ENCODE peak calls at places on chromosomes 7 and 10, in seven cellular contexts. D is GM13976; V is GM03348; U is iris pigment epithelial cell; B is stimulated activated CD8-positive, alpha-beta memory T cell treated with anti-CD3 and anti-CD28 coated beads, Interleukin-2, amount 100 ng/mL, for 48 hours; L is AG10803; K is stimulated activated naive CD4-positive, alpha-beta T cell. N is an unnamed sample.
A peak's percentile ranks its signal among the peaks of the same experiment; 100 is the strongest.

GRCh38 chr7:51428226-51428887 is 111.7 kb upstream of the COBL start:
- DNase-seq in D (no peak), V (no peak), U (peak; percentile 3), B (no peak), L (no peak), K (no peak), N (no peak)

GRCh38 chr10:29569778-29570177 is 65.0 kb downstream of the SVIL start:
- DNase-seq in D (no peak), V (no peak), U (no peak), B (no peak), L (peak; percentile 46), K (no peak), N (no peak)

GRCh38 chr10:79463578-79464496 is 18.4 kb upstream of the ZCCHC24 start:
- DNase-seq in D (no peak), V (peak; percentile 72), U (no peak), B (no peak), L (peak; percentile 45), K (no peak), N (no peak)

GRCh38 chr10:118108194-118109026 is 61.7 kb upstream of the RAB11FIP2 start:
- DNase-seq in D (no peak), V (peak; percentile 28), U (peak; percentile 64), B (no peak), L (peak; percentile 59), K (no peak), N (no peak)

GRCh38 chr10:132879408-132880147 is 62.8 kb downstream of the CFAP46 start:
- DNase-seq in D (no peak), V (no peak), U (no peak), B (no peak), L (no peak), K (no peak), N (no peak)

GRCh38 chr7:43385856-43386255 is 197.1 kb upstream of the STK17A start:
- DNase-seq in D (no peak), V (no peak), U (peak; percentile 36), B (no peak), L (peak; percentile 17), K (no peak), N (no peak)

GRCh38 chr10:22984066-22984465 is 56.2 kb downstream of the ARMC3 start:
- DNase-seq in D (no peak), V (no peak), U (peak; percentile 14), B (no peak), L (peak; percentile 12), K (no peak), N (no peak)

GRCh38 chr10:86970887-86971145 is 2.5 kb downstream of the ADIRF start:
- DNase-seq in D (no peak), V (no peak), U (no peak), B (no peak), L (no peak), K (no peak), N (no peak)

GRCh38 chr10:110040767-110041478 is 33.1 kb downstream of the ADD3 start:
- DNase-seq in D (no peak), V (no peak), U (no peak), B (no peak), L (no peak), K (no peak), N (no peak)

GRCh38 chr10:78302989-78303854 is 269.6 kb downstream of the RPS24 start:
- DNase-seq in D (peak; percentile 97), V (peak; percentile 99), U (peak; percentile 74), B (peak; percentile 93), L (peak; percentile 93), K (peak; percentile 93), N (peak; percentile 95)

GRCh38 chr10:132228616-132229015 is 41.9 kb downstream of the DPYSL4 start:
- DNase-seq in D (no peak), V (no peak), U (no peak), B (no peak), L (no peak), K (no peak), N (no peak)

GRCh38 chr10:36779238-36779846 is 346.1 kb upstream of the ANKRD30A start:
- DNase-seq in D (no peak), V (peak; percentile 86), U (peak; percentile 78), B (no peak), L (peak; percentile 81), K (no peak), N (no peak)

GRCh38 chr7:44157116-44158059 is 16.3 kb upstream of the MYL7 start:
- DNase-seq in D (peak; percentile 20), V (no peak), U (no peak), B (no peak), L (no peak), K (no peak), N (no peak)

GRCh38 chr10:5466451-5466996 is 32.8 kb downstream of the CALML5 start:
- DNase-seq in D (no peak), V (peak; percentile 31), U (peak; percentile 77), B (no peak), L (peak; percentile 61), K (no peak), N (no peak)

GRCh38 chr10:113058175-113058961 is 108.3 kb downstream of the TCF7L2 start:
- DNase-seq in D (no peak), V (peak; percentile 67), U (peak; percentile 84), B (no peak), L (peak; percentile 89), K (no peak), N (no peak)

GRCh38 chr7:127765150-127765549 is 113.2 kb downstream of the SND1 start:
- DNase-seq in D (no peak), V (no peak), U (no peak), B (no peak), L (no peak), K (no peak), N (no peak)

GRCh38 chr7:47233996-47234395 is 347.9 kb downstream of the TNS3 start:
- DNase-seq in D (no peak), V (no peak), U (no peak), B (no peak), L (no peak), K (no peak), N (no peak)

GRCh38 chr10:108653466-108653865 is 1269.8 kb downstream of the XPNPEP1 start:
- DNase-seq in D (no peak), V (no peak), U (peak; percentile 0), B (no peak), L (peak; percentile 17), K (no peak), N (no peak)

GRCh38 chr10:92727141-92727540 is 37.4 kb downstream of the HHEX start:
- DNase-seq in D (no peak), V (no peak), U (no peak), B (no peak), L (no peak), K (no peak), N (no peak)

GRCh38 chr7:3206771-3207191 is 94.3 kb upstream of the SDK1 start:
- DNase-seq in D (no peak), V (no peak), U (no peak), B (no peak), L (no peak), K (no peak), N (no peak)

GRCh38 chr7:120857558-120858298 is at the start of gene TSPAN12:
- DNase-seq in D (peak; percentile 88), V (peak; percentile 92), U (peak; percentile 57), B (peak; percentile 36), L (peak; percentile 50), K (peak; percentile 10), N (peak; percentile 73)

GRCh38 chr7:98303906-98304305 is 22.4 kb downstream of the BRI3 start:
- DNase-seq in D (no peak), V (no peak), U (no peak), B (no peak), L (no peak), K (no peak), N (no peak)

GRCh38 chr10:74683067-74683466 is 143.3 kb upstream of the KAT6B start:
- DNase-seq in D (no peak), V (no peak), U (peak; percentile 23), B (no peak), L (peak; percentile 11), K (no peak), N (no peak)

GRCh38 chr10:1485357-1485756 is 252.0 kb downstream of the ADARB2 start:
- DNase-seq in D (no peak), V (no peak), U (no peak), B (no peak), L (no peak), K (no peak), N (no peak)

GRCh38 chr10:63707254-63707910 is 186.2 kb downstream of the REEP3 start:
- DNase-seq in D (peak; percentile 69), V (peak; percentile 84), U (peak; percentile 99), B (no peak), L (peak; percentile 96), K (no peak), N (peak; percentile 11)

GRCh38 chr7:150755473-150756099 is 18.4 kb downstream of the GIMAP5 start:
- DNase-seq in D (peak; percentile 47), V (no peak), U (no peak), B (no peak), L (no peak), K (peak; percentile 46), N (no peak)

GRCh38 chr7:37352974-37353948 is 95.4 kb downstream of the ELMO1 start:
- DNase-seq in D (peak; percentile 53), V (no peak), U (no peak), B (peak; percentile 42), L (no peak), K (peak; percentile 50), N (no peak)

GRCh38 chr7:1910827-1911226 is 240.8 kb downstream of the ELFN1 start:
- DNase-seq in D (no peak), V (no peak), U (no peak), B (no peak), L (no peak), K (no peak), N (no peak)

GRCh38 chr10:92242910-92243671 is 47.8 kb downstream of the CPEB3 start:
- DNase-seq in D (peak; percentile 41), V (peak; percentile 61), U (peak; percentile 81), B (peak; percentile 17), L (peak; percentile 46), K (no peak), N (no peak)

GRCh38 chr10:63631971-63632370 is 110.8 kb downstream of the REEP3 start:
- DNase-seq in D (no peak), V (peak; percentile 37), U (peak; percentile 28), B (no peak), L (peak; percentile 62), K (no peak), N (no peak)

GRCh38 chr7:4119848-4120247 is 562.2 kb upstream of the FOXK1 start:
- DNase-seq in D (no peak), V (no peak), U (no peak), B (no peak), L (no peak), K (no peak), N (no peak)

GRCh38 chr10:21517134-21517982 is 8.1 kb downstream of the SKIDA1 start:
- DNase-seq in D (no peak), V (peak; percentile 77), U (no peak), B (peak; percentile 30), L (peak; percentile 58), K (peak; percentile 42), N (no peak)